ENCODE peak calls at places on chromosome 20, in nine cellular contexts. D is sigmoid colon, S is breast epithelium, H is H1, X is HCT116, T is spleen, P is transverse colon, Z is stomach, R is vagina. M is an unnamed sample.

GRCh38 chr20:17648782-17649730 is 33.0 kb downstream of the RRBP1 start:
- DNase-seq in S (no peak), P (peak; percentile 69), X (no peak), Z (peak; percentile 76), R (no peak), T (peak; percentile 82), D (peak; percentile 56), H (no peak), M (peak; percentile 59)

GRCh38 chr20:59994697-59995122 is 36.5 kb downstream of the CDH26 start:
- DNase-seq in T (no peak), Z (peak; percentile 48), X (peak; percentile 55), H (peak; percentile 65), S (no peak), R (no peak), P (peak; percentile 26), D (no peak), M (no peak)

GRCh38 chr20:17747431-17747846 is 47.7 kb downstream of the BANF2 start:
- DNase-seq in D (no peak), P (no peak), R (no peak), Z (peak; percentile 33), X (peak; percentile 29), T (no peak), S (no peak), H (no peak), M (no peak)

GRCh38 chr20:34643919-34644318 is 33.0 kb downstream of the PIGU start:
- DNase-seq in H (no peak), Z (no peak), T (no peak), S (no peak), R (no peak), D (no peak), X (no peak), P (no peak), M (peak; percentile 94)

GRCh38 chr20:4829494-4830211 is 107.9 kb downstream of the PRND start:
- DNase-seq in D (peak; percentile 56), H (no peak), S (no peak), X (no peak), T (no peak), Z (no peak), R (no peak), P (no peak), M (peak; percentile 97)

GRCh38 chr20:45765307-45765910 is 26.3 kb downstream of the WFDC3 start:
- DNase-seq in S (no peak), R (no peak), P (no peak), H (no peak), D (no peak), T (no peak), Z (no peak), X (no peak), M (no peak)

GRCh38 chr20:51319522-51319921 is 223.0 kb downstream of the NFATC2 start:
- DNase-seq in S (no peak), R (no peak), H (no peak), P (no peak), Z (no peak), T (no peak), X (no peak), D (no peak), M (no peak)

GRCh38 chr20:51569815-51570741 is 27.6 kb upstream of the NFATC2 start:
- DNase-seq in H (no peak), S (no peak), R (no peak), P (no peak), X (no peak), Z (no peak), D (no peak), T (no peak), M (no peak)

GRCh38 chr20:15860850-15861249 is 712.4 kb downstream of the KIF16B start:
- DNase-seq in P (no peak), S (no peak), T (no peak), H (no peak), R (no peak), D (no peak), Z (no peak), X (no peak), M (no peak)

GRCh38 chr20:38133680-38134426 is 31.2 kb downstream of the TGM2 start:
- DNase-seq in R (no peak), P (no peak), D (peak; percentile 21), Z (no peak), H (no peak), S (no peak), X (no peak), T (peak; percentile 21), M (no peak)

GRCh38 chr20:42634096-42634495 is 555.6 kb downstream of the PTPRT start:
- DNase-seq in H (no peak), D (no peak), S (no peak), X (no peak), T (no peak), R (no peak), Z (no peak), P (no peak), M (no peak)

GRCh38 chr20:51118216-51118615 is 95.3 kb upstream of the KCNG1 start:
- DNase-seq in X (no peak), Z (no peak), R (no peak), P (no peak), D (no peak), S (no peak), T (peak; percentile 47), H (no peak), M (no peak)

GRCh38 chr20:52031574-52032303 is 159.8 kb downstream of the ZFP64 start:
- DNase-seq in D (no peak), H (no peak), T (no peak), S (no peak), Z (no peak), R (no peak), P (peak; percentile 38), X (no peak), M (no peak)

GRCh38 chr20:53890434-53891305 is 179.7 kb downstream of the BCAS1 start:
- DNase-seq in P (peak; percentile 51), D (no peak), T (no peak), X (no peak), Z (no peak), H (no peak), S (no peak), R (no peak), M (no peak)

GRCh38 chr20:5402903-5403531 is 86.3 kb upstream of the PROKR2 start:
- DNase-seq in Z (no peak), S (no peak), R (no peak), X (no peak), T (no peak), D (no peak), H (no peak), P (peak; percentile 9), M (peak; percentile 48)

GRCh38 chr20:45827712-45828111 is 600 bp upstream of the TNNC2 start:
- DNase-seq in H (no peak), R (no peak), S (no peak), X (no peak), T (no peak), P (no peak), Z (no peak), D (no peak), M (no peak)

GRCh38 chr20:52675414-52675813 is 296.7 kb upstream of the TSHZ2 start:
- DNase-seq in H (no peak), R (no peak), T (no peak), P (no peak), X (no peak), Z (no peak), S (no peak), D (no peak), M (peak; percentile 55)

GRCh38 chr20:14062786-14063185 is 67.5 kb downstream of the MACROD2 start:
- DNase-seq in D (no peak), X (no peak), H (no peak), Z (no peak), T (no peak), R (no peak), P (no peak), S (no peak), M (no peak)

GRCh38 chr20:46199198-46199597 is 81.1 kb downstream of the CD40 start:
- DNase-seq in T (no peak), S (no peak), R (no peak), P (no peak), Z (peak; percentile 31), D (no peak), H (peak; percentile 41), X (no peak), M (no peak)

GRCh38 chr20:33659341-33660034 is 2.6 kb upstream of the C20orf144 start:
- DNase-seq in X (no peak), T (peak; percentile 69), R (no peak), S (no peak), H (no peak), D (peak; percentile 61), P (no peak), Z (no peak), M (no peak)

GRCh38 chr20:10864076-10864672 is 190.4 kb upstream of the JAG1 start:
- DNase-seq in Z (peak; percentile 75), T (no peak), S (no peak), H (no peak), P (peak; percentile 86), X (peak; percentile 16), D (no peak), R (no peak), M (no peak)

GRCh38 chr20:62302341-62303048 is at the start of gene ADRM1:
- DNase-seq in S (peak; percentile 95), X (peak; percentile 88), Z (peak; percentile 97), D (peak; percentile 97), R (no peak), H (peak; percentile 89), P (peak; percentile 97), T (peak; percentile 98), M (peak; percentile 94)
- TF ChIP-seq POLR2AphosphoS5 in S (peak; percentile 83), X (peak; percentile 51), Z (peak; percentile 73), D (peak; percentile 88), R (peak; percentile 78), H (peak; percentile 3), P (peak; percentile 90), T (peak; percentile 94), M (peak; percentile 27)

GRCh38 chr20:31595654-31596411 is 9.3 kb upstream of the ID1 start:
- DNase-seq in H (peak; percentile 90), Z (peak; percentile 65), X (peak; percentile 57), T (peak; percentile 78), S (peak; percentile 72), P (peak; percentile 86), D (peak; percentile 87), R (no peak), M (no peak)
- TF ChIP-seq POLR2AphosphoS5 in H (no peak), Z (peak; percentile 84), X (peak; percentile 91), T (peak; percentile 83), S (no peak), P (peak; percentile 95), D (peak; percentile 57), R (peak; percentile 96), M (no peak)

DNA sequence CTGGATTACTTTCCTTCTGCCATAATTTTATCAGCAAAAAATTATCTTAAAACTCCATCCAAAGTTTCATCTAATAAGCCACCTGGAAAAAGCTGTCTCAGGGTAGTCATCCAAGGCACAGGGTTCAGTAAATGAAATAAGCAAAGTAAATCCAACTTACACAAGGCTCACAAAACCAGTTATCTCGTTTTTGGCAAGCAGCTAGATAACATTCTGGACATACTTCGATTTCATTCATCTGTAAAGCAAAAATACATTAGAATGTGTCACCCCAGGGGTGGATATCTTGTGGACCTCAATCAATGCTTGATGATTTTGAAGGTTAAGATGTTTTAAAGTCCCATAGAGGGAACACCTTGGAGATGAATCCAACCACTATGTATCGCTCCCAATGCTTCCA is 73.1 kb downstream of the ZMYND8 start:
- DNase-seq in D (no peak), R (no peak), X (no peak), H (no peak), P (no peak), Z (no peak), T (no peak), S (no peak), M (no peak)
- TF ChIP-seq POLR2AphosphoS5 in D (no peak), R (no peak), X (no peak), H (no peak), P (no peak), Z (no peak), T (no peak), S (no peak), M (no peak)

GRCh38 chr20:44074252-44075151 is 112.5 kb downstream of the JPH2 start:
- DNase-seq in T (no peak), P (no peak), H (no peak), X (no peak), R (peak; percentile 81), Z (peak; percentile 19), D (no peak), S (peak; percentile 46), M (peak; percentile 73)
- TF ChIP-seq POLR2AphosphoS5 in T (no peak), P (no peak), H (no peak), X (no peak), R (no peak), Z (no peak), D (peak; percentile 28), S (no peak), M (no peak)

M was measured in HL-60.